ENCODE peak calls at places on chromosomes 13 and 19, in four cellular contexts. One of them, this sample, is unnamed.

GRCh38 chr13:110648848-110649421 is 33.6 kb downstream of the NAXD start:
- DNase-seq in ascending aorta: peak
- DNase-seq in foreskin fibroblast: no peak
- DNase-seq in upper lobe of right lung: no peak
- DNase-seq in this sample: no peak

GRCh38 chr19:34225659-34226015 is 28.7 kb upstream of the GARRE1 start:
- DNase-seq in upper lobe of right lung: no peak
- DNase-seq in ascending aorta: no peak
- DNase-seq in foreskin fibroblast: no peak
- DNase-seq in this sample: no peak

GRCh38 chr19:51824603-51825002 is 29.6 kb downstream of the FPR3 start:
- DNase-seq in upper lobe of right lung: no peak
- DNase-seq in ascending aorta: no peak
- DNase-seq in foreskin fibroblast: no peak
- DNase-seq in this sample: no peak

GRCh38 chr19:46404039-46404883 is 9.1 kb downstream of the CCDC8 start:
- DNase-seq in ascending aorta: no peak
- DNase-seq in upper lobe of right lung: no peak
- DNase-seq in foreskin fibroblast: peak
- DNase-seq in this sample: no peak

GRCh38 chr13:51950722-51951121 is 60.5 kb downstream of the ATP7B start:
- DNase-seq in ascending aorta: no peak
- DNase-seq in upper lobe of right lung: no peak
- DNase-seq in foreskin fibroblast: no peak
- DNase-seq in this sample: no peak

GRCh38 chr13:73874460-73874859 is 259.7 kb downstream of the KLF12 start:
- DNase-seq in ascending aorta: no peak
- DNase-seq in upper lobe of right lung: no peak
- DNase-seq in foreskin fibroblast: no peak
- DNase-seq in this sample: no peak

GRCh38 chr13:35702316-35702715 is 225.8 kb upstream of the MAB21L1 start:
- DNase-seq in upper lobe of right lung: no peak
- DNase-seq in foreskin fibroblast: no peak
- DNase-seq in ascending aorta: no peak
- DNase-seq in this sample: no peak

GRCh38 chr13:105799155-105799554 is 736.3 kb downstream of the EFNB2 start:
- DNase-seq in foreskin fibroblast: no peak
- DNase-seq in upper lobe of right lung: no peak
- DNase-seq in ascending aorta: no peak
- DNase-seq in this sample: no peak

GRCh38 chr19:29170554-29170953 is 42.4 kb downstream of the UQCRFS1 start:
- DNase-seq in ascending aorta: no peak
- DNase-seq in upper lobe of right lung: no peak
- DNase-seq in foreskin fibroblast: no peak
- DNase-seq in this sample: no peak

GRCh38 chr13:48902421-48902820 is 73.3 kb upstream of the FNDC3A start:
- DNase-seq in ascending aorta: no peak
- DNase-seq in foreskin fibroblast: peak
- DNase-seq in upper lobe of right lung: no peak
- DNase-seq in this sample: no peak

GRCh38 chr19:32458500-32459123 is 53.0 kb downstream of the DPY19L3 start:
- DNase-seq in foreskin fibroblast: no peak
- DNase-seq in upper lobe of right lung: no peak
- DNase-seq in ascending aorta: no peak
- DNase-seq in this sample: no peak

GRCh38 chr13:44618326-44618725 is 42.2 kb upstream of the TSC22D1 start:
- DNase-seq in foreskin fibroblast: no peak
- DNase-seq in upper lobe of right lung: no peak
- DNase-seq in ascending aorta: no peak
- DNase-seq in this sample: no peak

GRCh38 chr13:113423225-113424170 is 29.8 kb downstream of the ADPRHL1 start:
- DNase-seq in upper lobe of right lung: no peak
- DNase-seq in foreskin fibroblast: no peak
- DNase-seq in ascending aorta: no peak
- DNase-seq in this sample: no peak

GRCh38 chr13:96082640-96083039 is 7.3 kb upstream of the HS6ST3 start:
- DNase-seq in upper lobe of right lung: no peak
- DNase-seq in foreskin fibroblast: peak
- DNase-seq in ascending aorta: no peak
- DNase-seq in this sample: no peak

GRCh38 chr13:39415403-39415802 is 187.6 kb downstream of the LHFPL6 start:
- DNase-seq in ascending aorta: peak
- DNase-seq in upper lobe of right lung: no peak
- DNase-seq in foreskin fibroblast: peak
- DNase-seq in this sample: no peak

GRCh38 chr13:39132286-39132685 is 94.0 kb downstream of the NHLRC3 start:
- DNase-seq in upper lobe of right lung: no peak
- DNase-seq in foreskin fibroblast: no peak
- DNase-seq in ascending aorta: no peak
- DNase-seq in this sample: no peak

GRCh38 chr13:42720116-42720857 is 61.1 kb upstream of the FAM216B start:
- DNase-seq in ascending aorta: no peak
- DNase-seq in upper lobe of right lung: no peak
- DNase-seq in foreskin fibroblast: peak
- DNase-seq in this sample: peak

GRCh38 chr19:46296722-46297431 is at the start of gene HIF3A:
- DNase-seq in upper lobe of right lung: peak
- DNase-seq in ascending aorta: peak
- DNase-seq in foreskin fibroblast: peak
- DNase-seq in this sample: no peak

GRCh38 chr13:113420833-113421600 is 32.3 kb downstream of the ADPRHL1 start:
- DNase-seq in upper lobe of right lung: peak
- DNase-seq in ascending aorta: no peak
- DNase-seq in foreskin fibroblast: no peak
- DNase-seq in this sample: no peak

GRCh38 chr13:40626977-40627376 is 39.5 kb downstream of the FOXO1 start:
- DNase-seq in foreskin fibroblast: no peak
- DNase-seq in ascending aorta: no peak
- DNase-seq in upper lobe of right lung: no peak
- DNase-seq in this sample: no peak

GRCh38 chr19:19597809-19598306 is 20.6 kb downstream of the PBX4 start:
- DNase-seq in upper lobe of right lung: no peak
- DNase-seq in ascending aorta: no peak
- DNase-seq in foreskin fibroblast: no peak
- DNase-seq in this sample: no peak

GRCh38 chr19:10230155-10230903 is 802 bp downstream of the S1PR2 start:
- DNase-seq in upper lobe of right lung: peak
- DNase-seq in ascending aorta: peak
- DNase-seq in foreskin fibroblast: peak
- DNase-seq in this sample: no peak

GRCh38 chr13:107339209-107339608 is 771.3 kb upstream of the ARGLU1 start:
- DNase-seq in upper lobe of right lung: no peak
- DNase-seq in ascending aorta: no peak
- DNase-seq in foreskin fibroblast: no peak
- DNase-seq in this sample: no peak

GRCh38 chr13:99119686-99120085 is 81.0 kb upstream of the UBAC2 start:
- DNase-seq in ascending aorta: no peak
- DNase-seq in upper lobe of right lung: no peak
- DNase-seq in foreskin fibroblast: no peak
- DNase-seq in this sample: no peak

GRCh38 chr13:113758651-113759524 is at the start of gene TMEM255B:
- DNase-seq in upper lobe of right lung: peak
- DNase-seq in ascending aorta: peak
- DNase-seq in foreskin fibroblast: peak
- DNase-seq in this sample: peak

GRCh38 chr19:12703056-12703455 is 6.6 kb upstream of the FBXW9 start:
- DNase-seq in upper lobe of right lung: no peak
- DNase-seq in ascending aorta: no peak
- DNase-seq in foreskin fibroblast: no peak
- DNase-seq in this sample: no peak

DNA sequence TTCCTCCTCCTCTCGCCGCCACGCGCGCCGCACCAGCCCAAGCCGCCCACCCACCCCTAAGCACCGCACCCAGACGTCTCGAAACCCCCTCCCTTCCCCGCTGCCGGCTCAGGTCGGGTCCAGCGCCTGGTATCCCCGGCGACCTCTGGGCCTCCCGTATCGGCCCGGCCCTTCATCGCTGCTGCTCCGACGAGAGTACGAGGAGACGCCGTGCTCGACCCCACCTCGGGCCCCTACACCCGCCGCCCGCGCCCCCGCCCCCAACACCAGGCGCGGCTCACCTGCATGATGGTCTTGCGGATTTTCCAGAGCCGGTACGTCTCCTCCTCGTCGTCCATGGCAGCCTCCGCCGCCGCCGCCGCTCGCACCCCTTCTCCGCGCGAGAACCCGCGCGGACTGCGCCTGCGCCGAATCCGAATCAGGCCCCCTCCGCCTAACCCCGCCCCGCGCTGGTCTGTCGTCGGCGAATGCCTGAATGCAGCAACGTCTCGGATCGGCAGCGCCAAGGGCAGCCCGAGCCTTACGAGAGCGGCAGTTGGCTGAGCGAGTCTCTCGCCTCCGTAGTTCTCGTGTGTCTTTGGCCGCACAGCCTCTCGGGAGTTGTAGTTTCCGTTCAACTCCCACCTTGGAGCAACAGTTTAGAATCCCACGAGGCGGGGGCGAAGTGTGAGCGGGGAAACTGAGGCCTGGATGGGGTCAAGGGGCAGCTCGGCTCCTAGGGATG is at the start of gene POLR2E:
- DNase-seq in upper lobe of right lung: peak
- DNase-seq in foreskin fibroblast: peak
- DNase-seq in ascending aorta: peak
- DNase-seq in this sample: peak
- TF ChIP-seq CTCF in upper lobe of right lung: no peak
- TF ChIP-seq CTCF in foreskin fibroblast: no peak
- TF ChIP-seq CTCF in ascending aorta: no peak
- TF ChIP-seq CTCF in this sample: no peak

DNA sequence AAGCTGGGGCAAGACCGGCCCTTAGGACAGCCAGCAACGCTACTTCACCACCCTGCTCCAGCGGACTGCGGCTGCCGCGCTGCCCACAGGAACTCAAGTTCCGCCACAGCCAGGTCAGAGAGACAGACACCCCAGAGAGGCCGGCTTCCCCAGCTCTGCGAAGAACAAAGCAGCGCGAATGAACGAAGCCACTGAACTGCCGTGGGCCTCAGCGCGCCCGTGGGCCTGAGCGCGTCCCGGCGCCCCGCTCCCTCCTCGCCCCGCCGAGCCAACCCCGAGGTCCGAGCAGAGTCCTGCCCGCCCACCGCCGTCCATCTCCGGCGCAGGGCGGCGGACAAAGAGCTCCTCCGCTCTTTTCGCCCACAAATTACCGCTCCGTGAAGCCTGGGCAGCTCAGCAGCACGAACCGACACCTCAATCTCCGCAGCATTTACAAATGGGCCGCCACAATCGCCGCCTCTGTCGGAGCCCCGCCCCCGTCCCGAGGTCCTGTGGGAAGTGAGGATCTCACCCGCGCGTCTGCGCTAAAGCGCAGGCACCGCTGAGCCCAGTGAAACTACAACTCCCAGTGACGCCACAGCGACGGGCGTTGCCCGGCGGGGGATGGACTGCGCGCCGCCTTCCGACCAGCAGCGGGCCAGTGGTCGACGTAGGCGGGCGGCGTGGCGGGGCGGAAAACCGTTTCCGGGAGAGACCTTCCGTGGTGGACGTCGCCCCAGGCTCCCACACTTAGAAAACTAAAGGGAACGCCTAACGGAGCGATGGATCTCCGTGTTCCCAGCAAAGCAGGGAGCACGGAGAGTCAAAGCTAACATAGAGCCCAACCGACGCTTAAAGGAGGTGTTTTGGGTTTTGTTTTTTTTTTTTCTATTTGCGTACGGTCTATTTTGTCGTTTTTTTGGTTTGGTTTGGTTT is 158.7 kb downstream of the RNF17 start:
- DNase-seq in foreskin fibroblast: peak
- DNase-seq in ascending aorta: peak
- DNase-seq in upper lobe of right lung: peak
- DNase-seq in this sample: peak
- TF ChIP-seq CTCF in foreskin fibroblast: no peak
- TF ChIP-seq CTCF in ascending aorta: no peak
- TF ChIP-seq CTCF in upper lobe of right lung: peak
- TF ChIP-seq CTCF in this sample: no peak

DNA sequence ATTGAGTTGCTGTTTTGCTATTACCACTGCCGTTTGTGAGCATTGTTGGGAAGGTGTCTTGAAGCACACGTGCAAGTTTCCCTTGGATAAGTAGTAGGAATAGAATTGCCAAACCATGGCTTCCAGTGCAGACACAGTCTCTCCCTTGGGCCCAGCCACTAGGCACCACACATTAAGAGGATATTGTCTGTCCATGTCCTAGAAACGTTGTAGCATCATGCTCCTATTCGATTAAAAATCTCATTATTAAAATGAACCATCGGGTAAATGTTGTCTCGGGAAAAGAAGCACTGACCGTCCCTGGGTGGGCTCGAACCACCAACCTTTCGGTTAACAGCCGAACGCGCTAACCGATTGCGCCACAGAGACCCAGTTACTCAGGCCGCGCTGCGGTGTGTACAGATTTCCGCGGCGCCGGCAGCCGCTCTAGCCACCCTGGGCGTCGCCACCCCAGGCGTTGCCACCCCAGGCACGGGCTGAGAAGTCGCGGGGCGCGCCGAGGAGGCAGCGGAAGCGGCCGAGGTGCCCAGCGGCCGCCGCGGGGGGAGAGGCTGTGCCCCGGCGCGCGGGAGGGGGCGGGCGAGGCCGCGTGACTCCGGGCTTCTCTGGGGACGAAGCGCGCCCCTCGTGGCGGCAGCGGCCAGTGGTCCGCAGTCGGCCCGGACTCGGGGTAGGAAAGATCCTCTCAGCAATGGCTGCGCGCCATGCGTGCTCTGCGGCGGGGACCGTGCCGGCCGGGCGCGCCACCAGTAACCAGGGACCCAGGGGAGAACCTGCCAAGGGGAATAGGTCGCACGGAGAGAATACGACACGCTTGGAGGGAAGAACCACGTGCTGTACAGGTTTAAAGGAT is 56.2 kb downstream of the USPL1 start:
- DNase-seq in ascending aorta: peak
- DNase-seq in upper lobe of right lung: peak
- DNase-seq in foreskin fibroblast: peak
- DNase-seq in this sample: peak
- TF ChIP-seq CTCF in ascending aorta: peak
- TF ChIP-seq CTCF in upper lobe of right lung: peak
- TF ChIP-seq CTCF in foreskin fibroblast: peak
- TF ChIP-seq CTCF in this sample: no peak

GRCh38 chr13:33490461-33491327 is 205.1 kb upstream of the STARD13 start:
- DNase-seq in foreskin fibroblast: no peak
- DNase-seq in ascending aorta: peak
- DNase-seq in upper lobe of right lung: peak
- DNase-seq in this sample: no peak
- TF ChIP-seq CTCF in foreskin fibroblast: no peak
- TF ChIP-seq CTCF in ascending aorta: no peak
- TF ChIP-seq CTCF in upper lobe of right lung: no peak
- TF ChIP-seq CTCF in this sample: no peak

GRCh38 chr19:35416331-35416730 is 31.7 kb upstream of the FFAR2 start:
- DNase-seq in ascending aorta: no peak
- DNase-seq in foreskin fibroblast: no peak
- DNase-seq in upper lobe of right lung: no peak
- DNase-seq in this sample: no peak
- TF ChIP-seq CTCF in ascending aorta: no peak
- TF ChIP-seq CTCF in foreskin fibroblast: no peak
- TF ChIP-seq CTCF in upper lobe of right lung: no peak
- TF ChIP-seq CTCF in this sample: no peak